ENCODE peak calls at places on chromosomes 12 and 14, in four cellular contexts. One of them, this sample, is unnamed.

GRCh38 chr12:57368349-57369095 is 62.3 kb downstream of the R3HDM2 start:
- DNase-seq in heart left ventricle: no peak
- DNase-seq in thyroid gland: no peak
- DNase-seq in gastrocnemius medialis: no peak
- DNase-seq in this sample: no peak

GRCh38 chr14:76480426-76480825 is 104.5 kb downstream of the ESRRB start:
- DNase-seq in heart left ventricle: no peak
- DNase-seq in gastrocnemius medialis: no peak
- DNase-seq in thyroid gland: no peak
- DNase-seq in this sample: no peak

GRCh38 chr12:40117818-40118217 is 11.9 kb upstream of the SLC2A13 start:
- DNase-seq in gastrocnemius medialis: no peak
- DNase-seq in heart left ventricle: no peak
- DNase-seq in thyroid gland: no peak
- DNase-seq in this sample: no peak

GRCh38 chr12:63304844-63305243 is 153.8 kb upstream of the AVPR1A start:
- DNase-seq in gastrocnemius medialis: no peak
- DNase-seq in thyroid gland: no peak
- DNase-seq in heart left ventricle: no peak
- DNase-seq in this sample: no peak

GRCh38 chr12:26062566-26062965 is 62.3 kb downstream of the BHLHE41 start:
- DNase-seq in thyroid gland: no peak
- DNase-seq in heart left ventricle: no peak
- DNase-seq in gastrocnemius medialis: no peak
- DNase-seq in this sample: no peak

GRCh38 chr12:92943482-92944250 is 14.6 kb upstream of the EEA1 start:
- DNase-seq in heart left ventricle: no peak
- DNase-seq in thyroid gland: no peak
- DNase-seq in gastrocnemius medialis: no peak
- DNase-seq in this sample: no peak

GRCh38 chr12:41512531-41512930 is 324.4 kb downstream of the PDZRN4 start:
- DNase-seq in heart left ventricle: peak
- DNase-seq in thyroid gland: no peak
- DNase-seq in gastrocnemius medialis: no peak
- DNase-seq in this sample: no peak

GRCh38 chr12:123660328-123660727 is 10.6 kb upstream of the TCTN2 start:
- DNase-seq in gastrocnemius medialis: no peak
- DNase-seq in thyroid gland: no peak
- DNase-seq in heart left ventricle: no peak
- DNase-seq in this sample: no peak

GRCh38 chr12:113933201-113933786 is 32.8 kb downstream of the RBM19 start:
- DNase-seq in gastrocnemius medialis: no peak
- DNase-seq in heart left ventricle: no peak
- DNase-seq in thyroid gland: no peak
- DNase-seq in this sample: no peak

GRCh38 chr12:103599274-103599673 is 12.2 kb downstream of the STAB2 start:
- DNase-seq in gastrocnemius medialis: no peak
- DNase-seq in heart left ventricle: no peak
- DNase-seq in thyroid gland: no peak
- DNase-seq in this sample: no peak
- H3K27ac ChIP-seq in gastrocnemius medialis: no peak
- H3K27ac ChIP-seq in heart left ventricle: no peak
- H3K27ac ChIP-seq in thyroid gland: no peak
- H3K27ac ChIP-seq in this sample: no peak

DNA sequence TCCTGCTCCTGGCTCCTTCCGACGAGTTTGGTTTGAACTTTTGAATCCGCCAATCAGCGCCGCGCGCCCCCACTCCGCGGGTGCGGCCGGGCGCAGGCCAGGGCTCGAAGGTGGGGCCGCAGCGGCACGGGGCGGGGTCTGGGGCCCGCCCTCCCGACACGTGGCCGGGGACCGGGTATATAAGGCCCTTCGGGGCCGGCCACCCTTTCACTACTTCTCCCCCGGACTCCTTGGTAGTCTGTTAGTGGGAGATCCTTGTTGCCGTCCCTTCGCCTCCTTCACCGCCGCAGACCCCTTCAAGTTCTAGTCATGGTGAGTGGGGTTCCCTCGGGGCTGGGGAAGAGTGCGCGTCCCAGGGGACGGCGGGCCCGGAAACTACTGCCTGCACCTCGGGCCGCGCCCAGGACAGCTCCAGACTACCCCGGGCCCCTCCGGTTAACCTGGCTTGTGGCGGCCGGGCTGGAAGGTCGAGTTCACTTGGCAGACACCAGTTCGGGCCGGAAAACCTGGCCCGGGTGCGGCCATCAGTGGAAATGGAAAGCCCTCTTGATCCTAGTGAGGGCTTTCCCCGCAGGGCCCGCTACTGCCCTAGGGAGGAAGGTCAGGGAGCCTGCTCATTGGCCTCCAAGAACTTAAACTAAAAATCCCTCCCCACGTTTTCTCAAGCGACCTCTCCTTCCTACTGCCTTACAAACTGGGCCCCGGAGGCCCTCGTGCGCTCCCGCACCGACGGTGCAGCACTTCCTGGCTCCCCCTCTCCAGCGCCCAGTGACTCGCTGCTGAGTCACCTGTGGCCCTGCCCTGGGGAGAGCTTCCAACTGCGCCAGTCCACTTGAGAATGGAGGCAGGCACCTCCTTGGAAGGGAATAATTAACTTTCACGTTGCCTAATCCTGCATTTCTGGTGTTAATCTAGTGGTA is at the start of gene TUBA1C:
- DNase-seq in gastrocnemius medialis: peak
- DNase-seq in thyroid gland: peak
- DNase-seq in heart left ventricle: peak
- DNase-seq in this sample: peak
- TF ChIP-seq POLR2A in gastrocnemius medialis: peak
- TF ChIP-seq POLR2A in thyroid gland: peak
- TF ChIP-seq POLR2A in heart left ventricle: no peak
- TF ChIP-seq POLR2A in this sample: no peak

GRCh38 chr14:71362920-71363584 is 455.8 kb downstream of the PCNX1 start:
- DNase-seq in thyroid gland: no peak
- DNase-seq in heart left ventricle: no peak
- DNase-seq in gastrocnemius medialis: no peak
- DNase-seq in this sample: no peak
- H3K27ac ChIP-seq in thyroid gland: no peak
- H3K27ac ChIP-seq in heart left ventricle: no peak
- H3K27ac ChIP-seq in gastrocnemius medialis: no peak
- H3K27ac ChIP-seq in this sample: peak

GRCh38 chr14:37167151-37168047 is 5.0 kb downstream of the SLC25A21 start:
- DNase-seq in gastrocnemius medialis: no peak
- DNase-seq in heart left ventricle: no peak
- DNase-seq in thyroid gland: no peak
- DNase-seq in this sample: no peak

GRCh38 chr14:37165794-37166193 is 6.6 kb downstream of the SLC25A21 start:
- DNase-seq in thyroid gland: no peak
- DNase-seq in heart left ventricle: no peak
- DNase-seq in gastrocnemius medialis: no peak
- DNase-seq in this sample: no peak

GRCh38 chr14:37170237-37170636 is 2.2 kb downstream of the SLC25A21 start:
- DNase-seq in gastrocnemius medialis: no peak
- DNase-seq in heart left ventricle: no peak
- DNase-seq in thyroid gland: no peak
- DNase-seq in this sample: no peak

GRCh38 chr14:37170993-37171392 is 1.4 kb downstream of the SLC25A21 start:
- DNase-seq in heart left ventricle: no peak
- DNase-seq in thyroid gland: no peak
- DNase-seq in gastrocnemius medialis: no peak
- DNase-seq in this sample: no peak

DNA sequence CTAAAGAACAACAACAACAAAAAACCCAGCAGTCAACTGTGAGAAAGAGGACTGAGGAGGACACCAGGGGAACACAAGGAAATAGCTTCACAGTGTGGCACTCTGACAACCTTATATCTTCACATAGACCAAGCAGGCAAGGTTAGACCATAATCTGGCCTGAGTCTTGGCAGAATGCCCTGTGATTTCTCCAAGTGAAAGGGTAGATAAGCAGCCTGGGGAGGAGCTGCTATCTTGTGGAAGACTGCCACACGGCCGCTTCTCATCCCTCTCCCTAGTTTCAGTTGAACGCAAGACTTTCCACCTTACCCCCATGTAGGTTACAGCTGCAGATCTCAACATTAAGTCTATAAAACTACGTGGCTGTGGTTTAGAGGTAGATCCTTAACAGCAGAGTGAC is 3.7 kb downstream of the SLC25A21 start:
- DNase-seq in heart left ventricle: no peak
- DNase-seq in gastrocnemius medialis: no peak
- DNase-seq in thyroid gland: no peak
- DNase-seq in this sample: no peak
- TF ChIP-seq POLR2A in heart left ventricle: no peak
- TF ChIP-seq POLR2A in gastrocnemius medialis: no peak
- TF ChIP-seq POLR2A in thyroid gland: no peak
- TF ChIP-seq POLR2A in this sample: no peak

GRCh38 chr14:70143306-70143705 is 45.4 kb downstream of the SLC8A3 start:
- DNase-seq in gastrocnemius medialis: no peak
- DNase-seq in heart left ventricle: no peak
- DNase-seq in thyroid gland: no peak
- DNase-seq in this sample: no peak

GRCh38 chr14:70149766-70150165 is 39.0 kb downstream of the SLC8A3 start:
- DNase-seq in thyroid gland: no peak
- DNase-seq in heart left ventricle: no peak
- DNase-seq in gastrocnemius medialis: no peak
- DNase-seq in this sample: no peak

GRCh38 chr14:70152081-70152480 is 36.7 kb downstream of the SLC8A3 start:
- DNase-seq in thyroid gland: no peak
- DNase-seq in heart left ventricle: no peak
- DNase-seq in gastrocnemius medialis: no peak
- DNase-seq in this sample: no peak

GRCh38 chr14:70152704-70153103 is 36.0 kb downstream of the SLC8A3 start:
- DNase-seq in thyroid gland: no peak
- DNase-seq in heart left ventricle: no peak
- DNase-seq in gastrocnemius medialis: no peak
- DNase-seq in this sample: no peak

DNA sequence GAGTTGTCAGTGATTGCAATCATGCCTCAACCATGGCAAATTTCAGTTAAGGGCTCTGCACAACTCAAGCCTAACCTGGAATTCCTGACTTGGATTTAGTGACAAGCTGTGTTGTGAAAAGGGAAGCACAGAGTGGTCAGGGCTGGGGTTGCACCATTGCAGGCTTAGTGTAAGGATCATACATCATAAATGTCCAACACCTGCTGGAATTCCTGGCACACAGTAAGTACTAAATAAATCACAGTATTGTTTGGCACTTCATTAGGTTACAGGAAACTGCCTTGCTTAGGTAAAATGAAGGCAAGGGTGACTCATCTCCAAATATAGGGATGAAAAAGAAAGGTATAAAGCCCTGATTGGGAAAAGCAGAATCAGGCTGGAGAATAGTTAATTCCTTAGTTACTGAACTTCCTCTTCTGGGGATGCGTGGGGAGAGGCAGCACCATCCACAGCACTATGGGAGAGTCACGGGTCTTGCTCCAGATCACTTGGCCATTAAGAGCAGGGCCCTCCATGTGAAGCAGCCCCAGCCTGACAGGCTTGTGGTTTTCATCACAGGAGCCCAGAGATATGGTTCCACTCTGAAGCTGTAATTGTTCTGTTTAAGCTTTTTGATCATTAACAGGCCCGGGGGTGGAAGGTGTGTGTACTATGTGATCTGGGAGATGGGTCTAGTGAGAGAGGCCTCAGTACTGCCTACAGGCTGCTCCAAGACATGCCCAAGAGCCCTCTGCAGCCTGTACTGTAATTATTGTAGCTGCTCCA is 39.7 kb downstream of the SLC8A3 start:
- DNase-seq in gastrocnemius medialis: peak
- DNase-seq in heart left ventricle: no peak
- DNase-seq in thyroid gland: no peak
- DNase-seq in this sample: no peak
- H3K27ac ChIP-seq in gastrocnemius medialis: peak
- H3K27ac ChIP-seq in heart left ventricle: no peak
- H3K27ac ChIP-seq in thyroid gland: no peak
- H3K27ac ChIP-seq in this sample: no peak